ENCODE peak calls at places on chromosomes 11 and 22, in ten cellular contexts. One of them, this sample, is unnamed.

GRCh38 chr11:26621147-26621546 is 49.1 kb upstream of the MUC15 start:
- DNase-seq in islet precursor cell: peak
- DNase-seq in CD4-positive, alpha-beta T cell: no peak
- DNase-seq in naive thymus-derived CD8-positive, alpha-beta T cell: no peak
- DNase-seq in ACHN: peak
- DNase-seq in H4: peak
- DNase-seq in testis: no peak
- DNase-seq in GM03348: peak
- DNase-seq in right lobe of liver: no peak
- DNase-seq in CD8-positive, alpha-beta memory T cell: no peak
- DNase-seq in this sample: peak

GRCh38 chr11:123111465-123111864 is 49.5 kb upstream of the HSPA8 start:
- DNase-seq in islet precursor cell: no peak
- DNase-seq in CD4-positive, alpha-beta T cell: no peak
- DNase-seq in naive thymus-derived CD8-positive, alpha-beta T cell: peak
- DNase-seq in ACHN: peak
- DNase-seq in H4: peak
- DNase-seq in testis: no peak
- DNase-seq in GM03348: peak
- DNase-seq in right lobe of liver: no peak
- DNase-seq in CD8-positive, alpha-beta memory T cell: no peak
- DNase-seq in this sample: peak

GRCh38 chr22:46070722-46071450 is 79.4 kb upstream of the PPARA start:
- DNase-seq in islet precursor cell: no peak
- DNase-seq in CD4-positive, alpha-beta T cell: peak
- DNase-seq in naive thymus-derived CD8-positive, alpha-beta T cell: no peak
- DNase-seq in ACHN: peak
- DNase-seq in H4: no peak
- DNase-seq in testis: peak
- DNase-seq in GM03348: peak
- DNase-seq in right lobe of liver: peak
- DNase-seq in CD8-positive, alpha-beta memory T cell: no peak
- DNase-seq in this sample: peak

GRCh38 chr11:106879029-106879428 is 139.2 kb downstream of the GUCY1A2 start:
- DNase-seq in islet precursor cell: no peak
- DNase-seq in CD4-positive, alpha-beta T cell: no peak
- DNase-seq in naive thymus-derived CD8-positive, alpha-beta T cell: no peak
- DNase-seq in ACHN: no peak
- DNase-seq in H4: no peak
- DNase-seq in testis: no peak
- DNase-seq in GM03348: no peak
- DNase-seq in right lobe of liver: no peak
- DNase-seq in CD8-positive, alpha-beta memory T cell: no peak
- DNase-seq in this sample: no peak

GRCh38 chr11:79082280-79082679 is 358.6 kb downstream of the TENM4 start:
- DNase-seq in islet precursor cell: no peak
- DNase-seq in CD4-positive, alpha-beta T cell: no peak
- DNase-seq in naive thymus-derived CD8-positive, alpha-beta T cell: no peak
- DNase-seq in ACHN: no peak
- DNase-seq in H4: no peak
- DNase-seq in testis: no peak
- DNase-seq in GM03348: no peak
- DNase-seq in right lobe of liver: no peak
- DNase-seq in CD8-positive, alpha-beta memory T cell: no peak
- DNase-seq in this sample: no peak

GRCh38 chr22:27825174-27825573 is 23.6 kb upstream of the MN1 start:
- DNase-seq in islet precursor cell: no peak
- DNase-seq in CD4-positive, alpha-beta T cell: no peak
- DNase-seq in naive thymus-derived CD8-positive, alpha-beta T cell: no peak
- DNase-seq in ACHN: no peak
- DNase-seq in H4: no peak
- DNase-seq in testis: peak
- DNase-seq in GM03348: no peak
- DNase-seq in right lobe of liver: no peak
- DNase-seq in CD8-positive, alpha-beta memory T cell: no peak
- DNase-seq in this sample: no peak

GRCh38 chr11:69215784-69216415 is 60.2 kb downstream of the SMIM38 start:
- DNase-seq in islet precursor cell: peak
- DNase-seq in CD4-positive, alpha-beta T cell: peak
- DNase-seq in naive thymus-derived CD8-positive, alpha-beta T cell: no peak
- DNase-seq in ACHN: no peak
- DNase-seq in H4: peak
- DNase-seq in testis: peak
- DNase-seq in GM03348: peak
- DNase-seq in right lobe of liver: peak
- DNase-seq in CD8-positive, alpha-beta memory T cell: no peak
- DNase-seq in this sample: peak

GRCh38 chr11:118604566-118604965 is 2.8 kb upstream of the PHLDB1 start:
- DNase-seq in islet precursor cell: no peak
- DNase-seq in CD4-positive, alpha-beta T cell: no peak
- DNase-seq in naive thymus-derived CD8-positive, alpha-beta T cell: no peak
- DNase-seq in ACHN: no peak
- DNase-seq in H4: no peak
- DNase-seq in testis: no peak
- DNase-seq in GM03348: no peak
- DNase-seq in right lobe of liver: no peak
- DNase-seq in CD8-positive, alpha-beta memory T cell: no peak
- DNase-seq in this sample: no peak

GRCh38 chr22:46857142-46857825 is 94.8 kb downstream of the TBC1D22A start:
- DNase-seq in islet precursor cell: no peak
- DNase-seq in CD4-positive, alpha-beta T cell: no peak
- DNase-seq in naive thymus-derived CD8-positive, alpha-beta T cell: no peak
- DNase-seq in ACHN: no peak
- DNase-seq in H4: no peak
- DNase-seq in testis: no peak
- DNase-seq in GM03348: no peak
- DNase-seq in right lobe of liver: no peak
- DNase-seq in CD8-positive, alpha-beta memory T cell: no peak
- DNase-seq in this sample: no peak

GRCh38 chr22:36391648-36392047 is 3.9 kb upstream of the MYH9 start:
- DNase-seq in islet precursor cell: no peak
- DNase-seq in CD4-positive, alpha-beta T cell: no peak
- DNase-seq in naive thymus-derived CD8-positive, alpha-beta T cell: no peak
- DNase-seq in ACHN: no peak
- DNase-seq in H4: no peak
- DNase-seq in testis: no peak
- DNase-seq in GM03348: no peak
- DNase-seq in right lobe of liver: no peak
- DNase-seq in CD8-positive, alpha-beta memory T cell: no peak
- DNase-seq in this sample: no peak

GRCh38 chr22:26891431-26891830 is 234.0 kb downstream of the MIAT start:
- DNase-seq in islet precursor cell: no peak
- DNase-seq in CD4-positive, alpha-beta T cell: no peak
- DNase-seq in naive thymus-derived CD8-positive, alpha-beta T cell: no peak
- DNase-seq in ACHN: peak
- DNase-seq in H4: no peak
- DNase-seq in testis: no peak
- DNase-seq in GM03348: no peak
- DNase-seq in right lobe of liver: no peak
- DNase-seq in CD8-positive, alpha-beta memory T cell: no peak
- DNase-seq in this sample: no peak

GRCh38 chr11:113248702-113249490 is 65.5 kb upstream of the TTC12 start:
- DNase-seq in islet precursor cell: no peak
- DNase-seq in CD4-positive, alpha-beta T cell: no peak
- DNase-seq in naive thymus-derived CD8-positive, alpha-beta T cell: no peak
- DNase-seq in ACHN: no peak
- DNase-seq in H4: no peak
- DNase-seq in testis: no peak
- DNase-seq in GM03348: no peak
- DNase-seq in right lobe of liver: no peak
- DNase-seq in CD8-positive, alpha-beta memory T cell: no peak
- DNase-seq in this sample: no peak

GRCh38 chr11:110747531-110747930 is 35.3 kb upstream of the ARHGAP20 start:
- DNase-seq in islet precursor cell: no peak
- DNase-seq in CD4-positive, alpha-beta T cell: no peak
- DNase-seq in naive thymus-derived CD8-positive, alpha-beta T cell: no peak
- DNase-seq in ACHN: no peak
- DNase-seq in H4: no peak
- DNase-seq in testis: no peak
- DNase-seq in GM03348: no peak
- DNase-seq in right lobe of liver: no peak
- DNase-seq in CD8-positive, alpha-beta memory T cell: no peak
- DNase-seq in this sample: no peak